ENCODE peak calls at places on chromosomes 5 and 9, in six cellular contexts. C, W, Q, O, X and A are unnamed samples.
A peak's percentile ranks its signal among the peaks of the same experiment; 100 is the strongest.

GRCh38 chr5:61687371-61687770 is 355.3 kb downstream of the ZSWIM6 start:
- DNase-seq in C (no peak), O (no peak), W (no peak), X (no peak), Q (no peak), A (no peak)

GRCh38 chr5:3389471-3390026 is 206.1 kb upstream of the IRX1 start:
- DNase-seq in W (no peak), C (no peak), Q (no peak), O (no peak), X (no peak), A (no peak)

GRCh38 chr5:98816574-98817222 is 43.2 kb downstream of the RGMB start:
- DNase-seq in C (peak; percentile 68), Q (peak; percentile 15), X (no peak), W (no peak), O (no peak), A (no peak)

GRCh38 chr5:5419291-5420210 is 2.9 kb upstream of the ICE1 start:
- DNase-seq in C (peak; percentile 30), W (no peak), X (no peak), O (peak; percentile 27), Q (no peak), A (no peak)

GRCh38 chr5:136212252-136212721 is 19.3 kb upstream of the SMIM32 start:
- DNase-seq in W (no peak), X (peak; percentile 7), Q (no peak), O (peak; percentile 51), C (peak; percentile 66), A (peak; percentile 67)

GRCh38 chr5:90747693-90748092 is 189.1 kb downstream of the ADGRV1 start:
- DNase-seq in C (no peak), W (peak; percentile 26), O (no peak), Q (no peak), X (no peak), A (no peak)

GRCh38 chr9:133359420-133360175 is 3.2 kb downstream of the SURF2 start:
- DNase-seq in W (no peak), X (no peak), O (no peak), Q (no peak), C (peak; percentile 84), A (peak; percentile 43)

GRCh38 chr5:95620870-95621838 is 1.3 kb downstream of the GPR150 start:
- DNase-seq in X (peak; percentile 20), Q (peak; percentile 39), C (peak; percentile 67), W (no peak), O (peak; percentile 36), A (peak; percentile 53)

GRCh38 chr9:137811283-137811870 is 66.2 kb upstream of the CACNA1B start:
- DNase-seq in W (no peak), Q (no peak), X (no peak), O (no peak), C (no peak), A (no peak)

GRCh38 chr5:141343242-141343952 is at the start of gene PCDHGA3:
- DNase-seq in X (no peak), Q (no peak), W (no peak), O (no peak), C (peak; percentile 41), A (peak; percentile 47)

GRCh38 chr5:35061216-35061615 is 13.5 kb upstream of the AGXT2 start:
- DNase-seq in W (no peak), X (no peak), O (no peak), Q (no peak), C (no peak), A (no peak)

GRCh38 chr9:94593459-94594345 is at the start of gene FBP2:
- DNase-seq in W (no peak), C (no peak), Q (no peak), X (no peak), O (no peak), A (no peak)

GRCh38 chr5:102911973-102912372 is 156.9 kb downstream of the PAM start:
- DNase-seq in O (no peak), C (no peak), W (peak; percentile 41), X (no peak), Q (no peak), A (no peak)